ENCODE peak calls at places on chromosomes 7 and 10, in four cellular contexts. Z is left colon; U is activated CD4-positive, alpha-beta T cell treated with anti-CD3 and anti-CD28 coated beads, Interleukin-2, amount 50 U/mL, for 1 hour; W is AML-193. C is an unnamed sample.

GRCh38 chr7:333399-333776 is 43.4 kb downstream of the FOXL3 start:
- DNase-seq in U (no peak), Z (peak; percentile 60), W (no peak), C (peak; percentile 70)

GRCh38 chr10:6579193-6579903 is 728 bp downstream of the PRKCQ start:
- DNase-seq in U (no peak), W (no peak), Z (no peak), C (no peak)

GRCh38 chr7:30740417-30741181 is 11.3 kb upstream of the INMT start:
- DNase-seq in U (peak; percentile 76), W (peak; percentile 19), Z (peak; percentile 82), C (peak; percentile 57)

GRCh38 chr7:159027803-159028455 is 116.7 kb downstream of the VIPR2 start:
- DNase-seq in U (no peak), W (no peak), Z (peak; percentile 63), C (peak; percentile 46)

GRCh38 chr7:74388880-74389415 is 64.8 kb upstream of the GTF2IRD1 start:
- DNase-seq in U (no peak), Z (no peak), W (no peak), C (no peak)

GRCh38 chr10:43793714-43794113 is 145.0 kb upstream of the ZNF32 start:
- DNase-seq in W (peak; percentile 6), Z (no peak), U (no peak), C (no peak)

GRCh38 chr7:121519548-121520521 is 123.7 kb upstream of the FAM3C start:
- DNase-seq in Z (no peak), U (no peak), W (no peak), C (no peak)

GRCh38 chr7:44322631-44323363 is 2.6 kb downstream of the CAMK2B start:
- DNase-seq in W (no peak), U (no peak), Z (no peak), C (no peak)

GRCh38 chr10:42574336-42574735 is 64.0 kb downstream of the ZNF33B start:
- DNase-seq in U (no peak), Z (no peak), W (peak; percentile 24), C (no peak)

GRCh38 chr10:15419279-15419874 is 48.3 kb upstream of the FAM171A1 start:
- DNase-seq in Z (peak; percentile 51), W (peak; percentile 32), U (peak; percentile 10), C (no peak)

GRCh38 chr10:125407000-125407502 is 246.7 kb upstream of the CTBP2 start:
- DNase-seq in Z (peak; percentile 7), U (no peak), W (no peak), C (peak; percentile 66)

GRCh38 chr10:6766061-6766460 is 186.0 kb upstream of the PRKCQ start:
- DNase-seq in Z (no peak), W (no peak), U (no peak), C (no peak)

GRCh38 chr7:47577351-47577919 is 4.5 kb downstream of the TNS3 start:
- DNase-seq in Z (no peak), W (no peak), U (no peak), C (no peak)

GRCh38 chr10:4201866-4202825 is 417.1 kb upstream of the KLF6 start:
- DNase-seq in U (no peak), Z (no peak), W (no peak), C (no peak)

C was measured in prostate gland.